ENCODE peak calls at places on chromosomes 12 and 14, in six cellular contexts. C is GM23338, P is GM12878, G is K562, D is HepG2, Z is H1. Q is an unnamed sample.

GRCh38 chr12:120821878-120822277 is 82.3 kb downstream of the SPPL3 start:
- DNase-seq in Z (no peak), D (no peak), C (no peak), G (no peak), P (no peak), Q (no peak)

GRCh38 chr14:56172571-56172971 is 54.4 kb downstream of the PELI2 start:
- DNase-seq in C (no peak), P (no peak), Z (no peak), G (peak; percentile 11), D (no peak), Q (no peak)

GRCh38 chr12:50568338-50569155 is 63.8 kb downstream of the DIP2B start:
- DNase-seq in P (no peak), D (no peak), G (no peak), C (no peak), Z (no peak), Q (no peak)

GRCh38 chr12:72030272-72030671 is 91.6 kb downstream of the TPH2 start:
- DNase-seq in D (no peak), P (no peak), Z (no peak), C (no peak), G (no peak), Q (no peak)

GRCh38 chr12:5168148-5168547 is 124.5 kb downstream of the KCNA5 start:
- DNase-seq in G (no peak), D (no peak), P (no peak), Z (no peak), C (no peak), Q (no peak)

GRCh38 chr14:65164068-65164824 is 61.9 kb upstream of the MAX start:
- DNase-seq in D (peak; percentile 43), C (peak; percentile 68), G (peak; percentile 64), Z (no peak), P (no peak), Q (no peak)

GRCh38 chr12:122057007-122057735 is 21.4 kb upstream of the MLXIP start:
- DNase-seq in Z (no peak), D (no peak), P (no peak), C (no peak), G (no peak), Q (no peak)

GRCh38 chr12:64083285-64084210 is 138.5 kb downstream of the KICS2 start:
- DNase-seq in C (no peak), P (no peak), G (no peak), D (no peak), Z (no peak), Q (no peak)

GRCh38 chr12:12290206-12290605 is 23.4 kb upstream of the LRP6 start:
- DNase-seq in D (no peak), P (no peak), Z (no peak), G (no peak), C (no peak), Q (no peak)

GRCh38 chr14:96108911-96109310 is 69.7 kb downstream of the C14orf132 start:
- DNase-seq in G (no peak), C (no peak), P (no peak), D (no peak), Z (no peak), Q (no peak)

GRCh38 chr12:113136990-113137511 is 1.5 kb upstream of the RASAL1 start:
- DNase-seq in D (no peak), C (no peak), P (no peak), G (no peak), Z (no peak), Q (no peak)

GRCh38 chr14:95054346-95055280 is 102.7 kb downstream of the DICER1 start:
- DNase-seq in Z (no peak), G (no peak), C (no peak), D (no peak), P (no peak), Q (no peak)

GRCh38 chr12:56723352-56723751 is 1.7 kb downstream of the NACA start:
- DNase-seq in C (no peak), P (no peak), D (no peak), Z (no peak), G (no peak), Q (no peak)

GRCh38 chr12:31928246-31929139 is 30.7 kb upstream of the RESF1 start:
- DNase-seq in P (no peak), C (no peak), Z (no peak), G (no peak), D (no peak), Q (no peak)

GRCh38 chr12:31922341-31923062 is 36.7 kb upstream of the RESF1 start:
- DNase-seq in Z (no peak), C (peak; percentile 56), D (peak; percentile 20), G (no peak), P (no peak), Q (no peak)

DNA sequence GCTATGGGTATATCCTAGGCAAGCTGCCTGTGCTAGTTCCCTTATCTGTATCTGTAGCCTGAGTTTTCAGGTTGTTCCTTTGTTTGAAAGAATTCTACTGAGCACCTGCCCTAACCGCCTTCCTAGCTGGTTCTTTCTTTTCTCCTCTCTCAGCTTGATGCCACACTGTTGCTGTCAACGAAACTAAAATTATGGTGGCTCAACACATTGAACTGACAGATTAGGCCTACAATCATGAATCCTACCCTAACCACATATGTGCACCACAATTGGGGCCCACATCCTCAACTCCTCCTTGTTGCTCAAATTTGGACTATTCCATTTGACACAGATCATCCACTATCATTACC is 36.2 kb upstream of the RESF1 start:
- DNase-seq in G (no peak), D (no peak), C (peak; percentile 27), Z (no peak), P (no peak), Q (no peak)
- TF ChIP-seq CREB1 in G (no peak), D (no peak), C (no peak), Z (no peak), P (no peak), Q (no peak)

GRCh38 chr12:54306925-54307731 is 6.3 kb upstream of the NFE2 start:
- DNase-seq in G (peak; percentile 100), C (peak; percentile 65), Z (no peak), P (no peak), D (peak; percentile 58), Q (peak; percentile 45)

GRCh38 chr12:54301428-54302045 is 722 bp upstream of the NFE2 start:
- DNase-seq in Z (peak; percentile 72), D (peak; percentile 86), G (peak; percentile 76), P (no peak), C (peak; percentile 88), Q (peak; percentile 49)

GRCh38 chr12:54300732-54301427 is at the start of gene NFE2:
- DNase-seq in C (peak; percentile 92), D (peak; percentile 58), G (peak; percentile 94), Z (peak; percentile 85), P (no peak), Q (peak; percentile 86)

GRCh38 chr12:54300267-54300731 is 516 bp downstream of the NFE2 start:
- DNase-seq in P (no peak), D (no peak), Z (no peak), C (no peak), G (no peak), Q (no peak)

GRCh38 chr12:54304187-54304810 is 3.5 kb upstream of the NFE2 start:
- DNase-seq in D (peak; percentile 85), C (peak; percentile 49), Z (peak; percentile 59), G (peak; percentile 99), P (no peak), Q (peak; percentile 46)
- TF ChIP-seq CREB1 in D (no peak), C (no peak), Z (no peak), G (peak; percentile 23), P (no peak), Q (no peak)

GRCh38 chr12:123805119-123805518 is 43.0 kb downstream of the DNAH10 start:
- DNase-seq in C (no peak), Z (no peak), G (no peak), P (no peak), D (no peak), Q (no peak)

GRCh38 chr12:123807002-123807401 is 44.9 kb downstream of the DNAH10 start:
- DNase-seq in P (no peak), C (no peak), G (no peak), D (no peak), Z (no peak), Q (no peak)

GRCh38 chr12:123807670-123808069 is 45.6 kb downstream of the DNAH10 start:
- DNase-seq in Z (no peak), P (no peak), G (no peak), C (peak; percentile 35), D (no peak), Q (no peak)

GRCh38 chr12:123813349-123813748 is 51.2 kb downstream of the DNAH10 start:
- DNase-seq in P (no peak), C (no peak), D (no peak), G (no peak), Z (no peak), Q (no peak)

GRCh38 chr12:123808167-123808566 is 46.1 kb downstream of the DNAH10 start:
- DNase-seq in Z (no peak), C (peak; percentile 51), G (peak; percentile 54), D (peak; percentile 16), P (no peak), Q (peak; percentile 40)
- TF ChIP-seq CREB1 in Z (no peak), C (no peak), G (no peak), D (no peak), P (no peak), Q (no peak)

GRCh38 chr12:116698131-116698495 is 39.8 kb downstream of the SPRING1 start:
- DNase-seq in C (no peak), P (no peak), Z (no peak), D (no peak), G (no peak), Q (no peak)
- TF ChIP-seq CREB1 in C (no peak), P (no peak), Z (no peak), D (no peak), G (no peak), Q (no peak)

GRCh38 chr12:3164454-3165310 is 87.5 kb downstream of the TSPAN9 start:
- DNase-seq in Z (no peak), G (no peak), D (peak; percentile 94), P (no peak), C (no peak), Q (no peak)
- TF ChIP-seq CREB1 in Z (no peak), G (no peak), D (peak; percentile 60), P (no peak), C (no peak), Q (no peak)

GRCh38 chr14:104436741-104437701 is 142.5 kb upstream of the C14orf180 start:
- DNase-seq in D (no peak), G (no peak), C (no peak), Z (peak; percentile 43), P (no peak), Q (peak; percentile 10)
- TF ChIP-seq CREB1 in D (no peak), G (no peak), C (no peak), Z (no peak), P (no peak), Q (no peak)

DNA sequence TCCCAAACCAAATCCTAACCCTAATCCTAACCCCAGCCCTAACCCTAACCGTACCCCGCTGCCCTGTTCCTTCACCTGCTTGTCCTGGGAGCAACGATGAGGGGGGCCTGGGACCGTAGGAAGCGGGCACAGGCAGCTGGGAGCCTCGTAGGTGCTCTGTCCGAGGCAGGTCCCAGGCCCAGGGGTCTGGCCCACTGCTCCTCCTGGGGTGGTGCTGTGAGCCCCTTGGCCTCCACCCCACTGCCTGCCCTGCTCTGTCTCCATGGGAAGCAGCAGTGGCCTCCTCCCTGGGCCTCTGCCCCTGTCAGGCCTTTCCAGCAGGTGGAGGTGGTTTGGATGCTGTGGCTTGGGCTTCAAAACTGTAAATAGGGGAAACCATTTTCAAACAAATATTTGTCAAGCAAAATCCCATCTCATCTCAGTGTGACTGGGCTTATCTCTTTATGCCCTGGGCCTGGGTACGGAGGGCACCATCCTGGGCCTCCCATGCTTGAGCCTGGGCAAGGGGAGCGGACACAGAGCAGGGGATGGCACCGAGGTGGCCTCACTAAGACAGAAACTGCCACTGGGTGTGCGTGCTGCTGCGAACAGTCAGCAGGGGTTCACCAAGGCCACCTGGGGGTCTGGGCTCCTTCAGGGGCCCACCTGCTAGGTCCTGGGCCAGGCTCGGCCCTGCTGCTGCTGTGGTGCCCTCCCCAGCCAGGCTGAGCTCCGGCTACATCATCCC is 3.7 kb upstream of the BEGAIN start:
- DNase-seq in D (no peak), P (no peak), G (no peak), Z (no peak), C (no peak), Q (peak; percentile 7)
- TF ChIP-seq CREB1 in D (no peak), P (no peak), G (no peak), Z (no peak), C (no peak), Q (no peak)

Q was measured in WTC11.